ENCODE peak calls at places on chromosomes 12 and 14, in nine cellular contexts. F is cardiac muscle cell, S is fibroblast of lung, J is A549, K is Karpas-422, Y is neural progenitor cell, E is aorta, B is left lung, Z is transverse colon. R is an unnamed sample.
A peak's percentile ranks its signal among the peaks of the same experiment; 100 is the strongest.

GRCh38 chr12:69897744-69898143 is 72.7 kb downstream of the MYRFL start:
- DNase-seq in F (no peak), E (no peak), B (no peak), K (no peak), Z (no peak), J (no peak), Y (no peak), S (peak; percentile 96), R (no peak)

GRCh38 chr12:64895541-64895940 is 71.1 kb downstream of the TBC1D30 start:
- DNase-seq in K (no peak), E (no peak), Y (no peak), Z (no peak), J (no peak), F (no peak), S (peak; percentile 18), B (no peak), R (no peak)

GRCh38 chr14:38964630-38965029 is 138.4 kb downstream of the SEC23A start:
- DNase-seq in S (no peak), F (no peak), Y (peak; percentile 7), E (no peak), K (no peak), Z (no peak), J (peak; percentile 14), B (no peak), R (no peak)

GRCh38 chr14:25055998-25056687 is 6.2 kb upstream of the STXBP6 start:
- DNase-seq in J (no peak), Y (no peak), F (no peak), E (no peak), Z (no peak), K (no peak), S (peak; percentile 54), B (no peak), R (no peak)

GRCh38 chr14:67532606-67532997 is 488 bp upstream of the PLEKHH1 start:
- DNase-seq in J (no peak), Z (no peak), F (no peak), Y (no peak), S (no peak), K (no peak), B (no peak), E (no peak), R (no peak)

GRCh38 chr12:108724054-108724889 is 7.0 kb downstream of the CORO1C start:
- DNase-seq in J (peak; percentile 56), B (no peak), K (peak; percentile 44), Z (no peak), S (no peak), F (no peak), Y (no peak), E (no peak), R (no peak)

GRCh38 chr14:20690848-20691640 is 2.5 kb downstream of the ANG start:
- DNase-seq in J (peak; percentile 81), F (peak; percentile 81), Y (peak; percentile 76), B (no peak), K (peak; percentile 89), Z (peak; percentile 48), E (no peak), S (peak; percentile 76), R (no peak)

GRCh38 chr12:53596920-53597363 is 29.2 kb downstream of the ATF7 start:
- DNase-seq in Z (no peak), S (peak; percentile 71), J (no peak), K (no peak), B (no peak), Y (peak; percentile 28), E (no peak), F (peak; percentile 14), R (no peak)

GRCh38 chr14:90625445-90625844 is 190.8 kb downstream of the TTC7B start:
- DNase-seq in J (no peak), Z (no peak), F (no peak), K (no peak), E (no peak), Y (no peak), S (no peak), B (no peak), R (no peak)

GRCh38 chr14:71414631-71415403 is 507.6 kb downstream of the PCNX1 start:
- DNase-seq in K (no peak), B (no peak), J (no peak), F (no peak), Z (no peak), E (no peak), Y (no peak), S (peak; percentile 69), R (no peak)

GRCh38 chr14:32693114-32693513 is 245.6 kb upstream of the NPAS3 start:
- DNase-seq in Z (peak; percentile 43), J (no peak), E (no peak), S (peak; percentile 49), B (no peak), F (no peak), Y (no peak), K (no peak), R (no peak)

GRCh38 chr14:90159147-90159546 is 97.2 kb upstream of the PSMC1 start:
- DNase-seq in B (no peak), J (no peak), F (peak; percentile 22), S (no peak), Y (no peak), E (no peak), K (no peak), Z (no peak), R (no peak)

GRCh38 chr12:46382425-46382973 is 9.9 kb upstream of the SLC38A2 start:
- DNase-seq in Z (no peak), B (no peak), Y (no peak), S (peak; percentile 41), K (no peak), E (peak; percentile 73), F (no peak), J (no peak), R (no peak)

GRCh38 chr12:46379352-46379751 is 6.8 kb upstream of the SLC38A2 start:
- DNase-seq in Y (no peak), B (no peak), S (no peak), K (no peak), J (no peak), Z (no peak), E (no peak), F (no peak), R (no peak)

GRCh38 chr12:46380881-46381280 is 8.3 kb upstream of the SLC38A2 start:
- DNase-seq in B (no peak), K (no peak), Z (no peak), F (no peak), S (no peak), Y (no peak), E (no peak), J (no peak), R (no peak)

GRCh38 chr12:46378530-46378929 is 6.0 kb upstream of the SLC38A2 start:
- DNase-seq in Z (no peak), B (no peak), Y (no peak), K (no peak), S (no peak), J (no peak), E (no peak), F (no peak), R (no peak)

GRCh38 chr12:46380397-46380796 is 7.8 kb upstream of the SLC38A2 start:
- DNase-seq in S (no peak), E (no peak), Z (no peak), K (no peak), B (no peak), J (no peak), Y (no peak), F (no peak), R (no peak)
- H3K27ac ChIP-seq in S (no peak overlapping the region), E (no peak overlapping the region), Z (no peak overlapping the region), K (no peak overlapping the region), B (no peak overlapping the region), J (peak overlapping the region; percentile 1), Y (no peak overlapping the region), F (no peak overlapping the region), R (no peak overlapping the region)

DNA sequence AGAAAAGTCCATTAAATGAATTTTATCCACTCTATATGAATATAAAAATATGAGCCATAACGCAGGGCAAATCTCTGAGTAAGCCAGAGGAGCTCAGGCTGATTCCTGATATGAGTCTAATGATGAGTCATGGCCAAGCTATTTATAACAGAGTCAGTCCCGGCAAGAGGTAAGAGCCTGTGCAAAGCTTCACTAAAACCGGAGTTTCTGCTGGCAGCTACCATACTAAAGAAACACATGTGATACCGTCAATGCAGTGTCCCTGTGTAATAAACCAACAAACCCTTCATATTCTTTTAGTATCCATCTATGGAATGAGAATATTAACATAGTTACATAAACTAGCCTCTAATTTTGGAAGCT is 319.4 kb downstream of the KCNC2 start:
- DNase-seq in Z (no peak), B (no peak), Y (no peak), K (no peak), F (peak; percentile 65), S (peak; percentile 83), J (peak; percentile 79), E (no peak), R (no peak)
- H3K4me3 ChIP-seq in Z (no peak overlapping the region), B (no peak overlapping the region), Y (no peak overlapping the region), K (no peak overlapping the region), F (no peak overlapping the region), S (no peak overlapping the region), J (peak overlapping the region; percentile 17), E (no peak overlapping the region), R (no peak overlapping the region)

GRCh38 chr14:105408592-105408991 is 10.3 kb downstream of the TEX22 start:
- DNase-seq in E (no peak), Y (no peak), B (peak; percentile 18), K (no peak), S (no peak), J (no peak), Z (no peak), F (no peak), R (no peak)

GRCh38 chr14:105409379-105409778 is 10.2 kb upstream of the MTA1 start:
- DNase-seq in Z (no peak), E (no peak), J (no peak), S (no peak), K (no peak), F (no peak), B (no peak), Y (no peak), R (no peak)

GRCh38 chr14:105411017-105411941 is 8.3 kb upstream of the MTA1 start:
- DNase-seq in B (peak; percentile 89), E (no peak), J (no peak), Z (peak; percentile 48), K (peak; percentile 62), Y (peak; percentile 70), F (peak; percentile 80), S (peak; percentile 26), R (peak; percentile 40)

GRCh38 chr14:105411985-105412767 is 7.5 kb upstream of the MTA1 start:
- DNase-seq in F (no peak), J (no peak), Y (no peak), S (no peak), K (no peak), Z (no peak), B (peak; percentile 60), E (no peak), R (peak; percentile 13)

DNA sequence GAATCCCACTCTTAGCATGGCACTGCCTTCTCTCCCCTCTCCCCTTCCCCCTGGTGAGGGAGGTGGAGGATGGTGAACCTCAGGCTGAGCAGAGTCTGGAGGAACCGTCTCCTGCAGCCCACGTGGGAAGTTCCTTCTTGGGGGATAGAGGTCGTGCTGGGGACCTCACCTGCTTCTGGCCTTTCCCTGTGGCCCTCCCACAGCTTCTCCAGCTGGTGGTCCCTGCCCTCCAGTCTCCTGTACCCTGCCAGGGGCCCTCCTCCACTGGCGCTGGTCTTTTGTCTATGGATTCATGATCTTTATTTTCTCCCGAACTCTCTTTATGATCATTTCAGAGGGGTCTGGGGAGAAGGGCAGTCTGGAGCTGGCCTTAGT is 9.0 kb upstream of the MTA1 start:
- DNase-seq in E (no peak), B (no peak), Y (no peak), K (no peak), F (no peak), Z (no peak), J (no peak), S (no peak), R (no peak)
- H3K27ac ChIP-seq in E (no peak overlapping the region), B (no peak overlapping the region), Y (no peak overlapping the region), K (no peak overlapping the region), F (no peak overlapping the region), Z (no peak overlapping the region), J (peak overlapping the region; percentile 76), S (no peak overlapping the region), R (no peak overlapping the region)

GRCh38 chr14:68663385-68664076 is 129.3 kb downstream of the ZFP36L1 start:
- DNase-seq in Z (no peak), J (no peak), B (no peak), S (peak; percentile 59), Y (no peak), E (no peak), K (no peak), F (no peak), R (no peak)
- H3K4me3 ChIP-seq in Z (no peak overlapping the region), J (no peak overlapping the region), B (no peak overlapping the region), S (no peak overlapping the region), Y (no peak overlapping the region), E (no peak overlapping the region), K (no peak overlapping the region), F (no peak overlapping the region), R (no peak overlapping the region)

R was measured in WERI-Rb-1.